ENCODE peak calls at places on chromosomes 16 and 17, in five cellular contexts. R is thoracic aorta, E is body of pancreas, S is AG04449, D is left lung. Q is an unnamed sample.

GRCh38 chr17:4354862-4355514 is 11.5 kb downstream of the UBE2G1 start:
- DNase-seq in E (no peak), S (no peak), R (no peak), D (no peak), Q (no peak)

GRCh38 chr16:56989988-56990387 is 631 bp downstream of the NLRC5 start:
- DNase-seq in D (no peak), E (no peak), S (no peak), R (no peak), Q (no peak)

GRCh38 chr16:74623846-74624245 is 16.9 kb upstream of the GLG1 start:
- DNase-seq in D (no peak), R (no peak), S (no peak), E (no peak), Q (no peak)

GRCh38 chr16:86414991-86415740 is 95.2 kb upstream of the FOXF1 start:
- DNase-seq in S (no peak), R (no peak), E (no peak), D (no peak), Q (no peak)

GRCh38 chr16:79610771-79611170 is 10.2 kb upstream of the MAF start:
- DNase-seq in R (no peak), E (no peak), S (no peak), D (no peak), Q (no peak)

GRCh38 chr16:64590516-64590915 is 531.3 kb downstream of the CDH11 start:
- DNase-seq in D (no peak), S (peak; percentile 26), R (no peak), E (no peak), Q (no peak)

GRCh38 chr16:56614549-56614991 is 6.2 kb downstream of the MT2A start:
- DNase-seq in S (no peak), D (no peak), E (no peak), R (no peak), Q (no peak)

GRCh38 chr16:49484454-49484853 is 110.8 kb downstream of the C16orf78 start:
- DNase-seq in D (peak; percentile 84), R (peak; percentile 43), E (peak; percentile 83), S (no peak), Q (no peak)

GRCh38 chr16:65763640-65764305 is 602.7 kb upstream of the CDH5 start:
- DNase-seq in S (no peak), R (no peak), E (no peak), D (no peak), Q (no peak)

GRCh38 chr17:50272711-50273653 is 1.3 kb upstream of the TMEM92 start:
- DNase-seq in R (no peak), E (peak; percentile 49), D (peak; percentile 92), S (no peak), Q (no peak)

GRCh38 chr17:19644493-19645210 is 3.9 kb upstream of the ALDH3A2 start:
- DNase-seq in E (no peak), S (no peak), D (no peak), R (no peak), Q (peak; percentile 35)

GRCh38 chr17:4796550-4796915 is 569 bp downstream of the PSMB6 start:
- DNase-seq in S (no peak), D (no peak), E (no peak), R (no peak), Q (no peak)

GRCh38 chr17:76654408-76654807 is 10.9 kb upstream of the ST6GALNAC1 start:
- DNase-seq in D (no peak), S (no peak), R (no peak), E (no peak), Q (no peak)

GRCh38 chr17:2053380-2054261 is 1.3 kb upstream of the HIC1 start:
- DNase-seq in R (no peak), D (peak; percentile 91), S (no peak), E (peak; percentile 65), Q (no peak)

GRCh38 chr17:16027708-16028584 is 28.3 kb downstream of the TTC19 start:
- DNase-seq in S (peak; percentile 76), R (no peak), D (no peak), E (peak; percentile 32), Q (peak; percentile 66)

GRCh38 chr17:59668816-59669215 is 38.4 kb downstream of the PTRH2 start:
- DNase-seq in D (no peak), E (no peak), R (no peak), S (peak; percentile 83), Q (peak; percentile 81)

GRCh38 chr17:19313746-19314651 is 48.5 kb downstream of the B9D1 start:
- DNase-seq in E (no peak), D (peak; percentile 24), R (no peak), S (no peak), Q (no peak)

GRCh38 chr16:48950184-48950583 is 331.5 kb downstream of the CBLN1 start:
- DNase-seq in E (no peak), S (no peak), R (no peak), D (no peak), Q (no peak)

GRCh38 chr16:27267037-27267677 is 1.4 kb downstream of the NSMCE1 start:
- DNase-seq in R (no peak), D (no peak), S (no peak), E (no peak), Q (no peak)

GRCh38 chr17:21573961-21574610 is 118.2 kb upstream of the KCNJ18 start:
- DNase-seq in R (no peak), E (peak; percentile 55), S (peak; percentile 10), D (peak; percentile 55), Q (peak; percentile 64)

GRCh38 chr17:30956764-30957374 is 14.0 kb upstream of the RNF135 start:
- DNase-seq in S (no peak), E (no peak), D (no peak), R (no peak), Q (no peak)

GRCh38 chr16:969508-970378 is 1.0 kb downstream of the LMF1 start:
- DNase-seq in R (no peak), E (peak; percentile 45), S (no peak), D (peak; percentile 68), Q (no peak)

GRCh38 chr17:12620200-12620720 is 45.4 kb upstream of the MYOCD start:
- DNase-seq in R (no peak), D (no peak), S (no peak), E (no peak), Q (no peak)

GRCh38 chr17:2796164-2797140 is at the start of gene RAP1GAP2:
- DNase-seq in S (no peak), D (peak; percentile 95), E (no peak), R (no peak), Q (no peak)

GRCh38 chr17:14014647-14015046 is 54.7 kb upstream of the COX10 start:
- DNase-seq in D (no peak), R (no peak), S (no peak), E (no peak), Q (no peak)

GRCh38 chr17:1413281-1413791 is 13.3 kb upstream of the YWHAE start:
- DNase-seq in R (peak; percentile 64), S (no peak), D (no peak), E (peak; percentile 95), Q (peak; percentile 80)

GRCh38 chr17:81840826-81841778 is 6.3 kb upstream of the PPP1R27 start:
- DNase-seq in D (peak; percentile 81), R (no peak), E (peak; percentile 83), S (no peak), Q (no peak)

GRCh38 chr17:79366988-79367571 is 243.8 kb downstream of the RBFOX3 start:
- DNase-seq in R (no peak), D (no peak), S (no peak), E (no peak), Q (no peak)

GRCh38 chr17:74391771-74392170 is 24.5 kb downstream of the GPR142 start:
- DNase-seq in R (no peak), E (no peak), D (no peak), S (no peak), Q (no peak)

GRCh38 chr17:73205326-73205980 is 12.6 kb downstream of the COG1 start:
- DNase-seq in R (no peak), D (no peak), E (no peak), S (no peak), Q (no peak)

GRCh38 chr17:76791053-76791980 is 53.4 kb downstream of the MFSD11 start:
- DNase-seq in R (no peak), D (no peak), S (no peak), E (peak; percentile 58), Q (peak; percentile 50)

GRCh38 chr16:68361485-68361884 is 50.7 kb downstream of the PRMT7 start:
- DNase-seq in E (no peak), S (no peak), R (no peak), D (peak; percentile 70), Q (no peak)

GRCh38 chr17:17225901-17226300 is 11.1 kb downstream of the FLCN start:
- DNase-seq in S (no peak), D (no peak), R (no peak), E (no peak), Q (no peak)

GRCh38 chr17:348692-349425 is 3.7 kb downstream of the RPH3AL start:
- DNase-seq in S (no peak), R (no peak), E (peak; percentile 91), D (peak; percentile 58), Q (no peak)

GRCh38 chr17:82019905-82020873 is 2.5 kb downstream of the CENPX start:
- DNase-seq in S (no peak), E (peak; percentile 58), D (peak; percentile 93), R (no peak), Q (no peak)

GRCh38 chr17:5922476-5922875 is 147.7 kb upstream of the WSCD1 start:
- DNase-seq in R (no peak), D (no peak), E (no peak), S (no peak), Q (no peak)

DNA sequence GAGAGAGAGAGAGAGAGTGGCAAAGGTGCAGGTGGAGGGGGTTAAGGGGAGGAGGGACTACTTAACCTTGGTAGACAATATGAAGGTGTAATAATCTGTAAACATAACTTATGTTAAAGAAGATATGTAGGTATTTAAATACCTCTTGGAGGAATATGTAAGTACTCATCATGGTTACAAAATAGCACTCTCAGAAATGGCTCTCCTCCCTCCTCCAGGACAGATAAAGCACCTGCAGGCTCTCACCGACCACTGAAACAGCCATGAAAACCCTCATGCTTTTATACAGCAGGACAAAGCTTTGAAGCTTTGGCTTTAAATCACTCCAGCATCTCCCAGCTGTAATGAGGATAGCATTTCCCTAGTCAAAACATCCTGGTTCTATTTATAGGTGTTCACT is 69.0 kb upstream of the PMFBP1 start:
- DNase-seq in S (no peak), D (no peak), R (no peak), E (no peak), Q (no peak)
- TF ChIP-seq CTCF in S (no peak), D (no peak), R (no peak), E (no peak), Q (no peak)

GRCh38 chr17:67559381-67559966 is 158.3 kb upstream of the NOL11 start:
- DNase-seq in D (no peak), S (no peak), R (no peak), E (no peak), Q (no peak)
- TF ChIP-seq CTCF in D (peak; percentile 17), S (no peak), R (no peak), E (peak; percentile 17), Q (no peak)

GRCh38 chr17:48970865-48971687 is 2.7 kb upstream of the GIP start:
- DNase-seq in D (no peak), E (no peak), R (no peak), S (no peak), Q (no peak)
- TF ChIP-seq CTCF in D (no peak), E (no peak), R (no peak), S (no peak), Q (no peak)

GRCh38 chr17:39939588-39940419 is 12.3 kb downstream of the LRRC3C start:
- DNase-seq in R (no peak), D (no peak), E (no peak), S (peak; percentile 57), Q (no peak)
- TF ChIP-seq CTCF in R (no peak), D (no peak), E (no peak), S (peak; percentile 64), Q (peak; percentile 74)

GRCh38 chr16:50747206-50747956 is 5.5 kb downstream of the CYLD start:
- DNase-seq in D (no peak), E (no peak), R (no peak), S (no peak), Q (no peak)
- TF ChIP-seq CTCF in D (no peak), E (peak; percentile 46), R (peak; percentile 24), S (no peak), Q (peak; percentile 2)

Q was measured in AG09319.